ENCODE peak calls at places on chromosome 7, in nine cellular contexts. One of them, this sample, is unnamed.
A peak's percentile ranks its signal among the peaks of the same experiment; 100 is the strongest.

GRCh38 chr7:35727571-35727970 is 32.6 kb upstream of the HERPUD2 start:
- DNase-seq in GM23248: peak; percentile 75
- DNase-seq in WERI-Rb-1: no peak
- DNase-seq in Panc1: no peak
- DNase-seq in neuronal stem cell: no peak
- DNase-seq in CD8-positive, alpha-beta T cell: no peak
- DNase-seq in endodermal cell: no peak
- DNase-seq in sigmoid colon: no peak
- DNase-seq in aorta: no peak
- DNase-seq in this sample: no peak

GRCh38 chr7:36057375-36057774 is 95.7 kb upstream of the EEPD1 start:
- DNase-seq in GM23248: no peak
- DNase-seq in WERI-Rb-1: no peak
- DNase-seq in Panc1: no peak
- DNase-seq in neuronal stem cell: no peak
- DNase-seq in CD8-positive, alpha-beta T cell: no peak
- DNase-seq in endodermal cell: no peak
- DNase-seq in sigmoid colon: no peak
- DNase-seq in aorta: no peak
- DNase-seq in this sample: no peak

GRCh38 chr7:45601094-45601493 is 26.9 kb downstream of the ADCY1 start:
- DNase-seq in GM23248: no peak
- DNase-seq in WERI-Rb-1: peak; percentile 6
- DNase-seq in Panc1: no peak
- DNase-seq in neuronal stem cell: no peak
- DNase-seq in CD8-positive, alpha-beta T cell: peak; percentile 11
- DNase-seq in endodermal cell: peak; percentile 23
- DNase-seq in sigmoid colon: no peak
- DNase-seq in aorta: no peak
- DNase-seq in this sample: no peak

GRCh38 chr7:37247881-37248280 is 200.8 kb downstream of the ELMO1 start:
- DNase-seq in GM23248: peak; percentile 38
- DNase-seq in WERI-Rb-1: no peak
- DNase-seq in Panc1: no peak
- DNase-seq in neuronal stem cell: no peak
- DNase-seq in CD8-positive, alpha-beta T cell: no peak
- DNase-seq in endodermal cell: peak; percentile 80
- DNase-seq in sigmoid colon: no peak
- DNase-seq in aorta: no peak
- DNase-seq in this sample: no peak

GRCh38 chr7:96837583-96837982 is 127.9 kb upstream of the SEM1 start:
- DNase-seq in GM23248: no peak
- DNase-seq in WERI-Rb-1: no peak
- DNase-seq in Panc1: no peak
- DNase-seq in neuronal stem cell: no peak
- DNase-seq in CD8-positive, alpha-beta T cell: no peak
- DNase-seq in endodermal cell: no peak
- DNase-seq in sigmoid colon: no peak
- DNase-seq in aorta: no peak
- DNase-seq in this sample: peak; percentile 74

GRCh38 chr7:29508608-29509007 is 55.0 kb upstream of the PRR15 start:
- DNase-seq in GM23248: no peak
- DNase-seq in WERI-Rb-1: no peak
- DNase-seq in Panc1: no peak
- DNase-seq in neuronal stem cell: no peak
- DNase-seq in CD8-positive, alpha-beta T cell: no peak
- DNase-seq in endodermal cell: no peak
- DNase-seq in sigmoid colon: no peak
- DNase-seq in aorta: no peak
- DNase-seq in this sample: no peak

GRCh38 chr7:129690701-129691100 is 79.2 kb downstream of the NRF1 start:
- DNase-seq in GM23248: peak; percentile 6
- DNase-seq in WERI-Rb-1: no peak
- DNase-seq in Panc1: no peak
- DNase-seq in neuronal stem cell: no peak
- DNase-seq in CD8-positive, alpha-beta T cell: no peak
- DNase-seq in endodermal cell: no peak
- DNase-seq in sigmoid colon: no peak
- DNase-seq in aorta: no peak
- DNase-seq in this sample: no peak

GRCh38 chr7:154423219-154423618 is 371.0 kb downstream of the DPP6 start:
- DNase-seq in GM23248: no peak
- DNase-seq in WERI-Rb-1: peak; percentile 53
- DNase-seq in Panc1: no peak
- DNase-seq in neuronal stem cell: no peak
- DNase-seq in CD8-positive, alpha-beta T cell: no peak
- DNase-seq in endodermal cell: no peak
- DNase-seq in sigmoid colon: no peak
- DNase-seq in aorta: no peak
- DNase-seq in this sample: no peak

GRCh38 chr7:27125986-27126394 is 4.6 kb downstream of the HOXA4 start:
- DNase-seq in GM23248: no peak
- DNase-seq in WERI-Rb-1: no peak
- DNase-seq in Panc1: no peak
- DNase-seq in neuronal stem cell: no peak
- DNase-seq in CD8-positive, alpha-beta T cell: no peak
- DNase-seq in endodermal cell: peak; percentile 27
- DNase-seq in sigmoid colon: no peak
- DNase-seq in aorta: no peak
- DNase-seq in this sample: no peak

GRCh38 chr7:27126596-27127327 is 3.8 kb downstream of the HOXA4 start:
- DNase-seq in GM23248: no peak
- DNase-seq in WERI-Rb-1: no peak
- DNase-seq in Panc1: no peak
- DNase-seq in neuronal stem cell: no peak
- DNase-seq in CD8-positive, alpha-beta T cell: no peak
- DNase-seq in endodermal cell: no peak
- DNase-seq in sigmoid colon: no peak
- DNase-seq in aorta: no peak
- DNase-seq in this sample: no peak

GRCh38 chr7:27128776-27129728 is 1.5 kb downstream of the HOXA4 start:
- DNase-seq in GM23248: no peak
- DNase-seq in WERI-Rb-1: no peak
- DNase-seq in Panc1: no peak
- DNase-seq in neuronal stem cell: no peak
- DNase-seq in CD8-positive, alpha-beta T cell: no peak
- DNase-seq in endodermal cell: peak; percentile 46
- DNase-seq in sigmoid colon: no peak
- DNase-seq in aorta: peak; percentile 49
- DNase-seq in this sample: no peak

GRCh38 chr7:27129729-27130539 is 623 bp downstream of the HOXA4 start:
- DNase-seq in GM23248: peak; percentile 74
- DNase-seq in WERI-Rb-1: peak; percentile 33
- DNase-seq in Panc1: no peak
- DNase-seq in neuronal stem cell: no peak
- DNase-seq in CD8-positive, alpha-beta T cell: peak; percentile 57
- DNase-seq in endodermal cell: no peak
- DNase-seq in sigmoid colon: peak; percentile 68
- DNase-seq in aorta: peak; percentile 66
- DNase-seq in this sample: no peak

DNA sequence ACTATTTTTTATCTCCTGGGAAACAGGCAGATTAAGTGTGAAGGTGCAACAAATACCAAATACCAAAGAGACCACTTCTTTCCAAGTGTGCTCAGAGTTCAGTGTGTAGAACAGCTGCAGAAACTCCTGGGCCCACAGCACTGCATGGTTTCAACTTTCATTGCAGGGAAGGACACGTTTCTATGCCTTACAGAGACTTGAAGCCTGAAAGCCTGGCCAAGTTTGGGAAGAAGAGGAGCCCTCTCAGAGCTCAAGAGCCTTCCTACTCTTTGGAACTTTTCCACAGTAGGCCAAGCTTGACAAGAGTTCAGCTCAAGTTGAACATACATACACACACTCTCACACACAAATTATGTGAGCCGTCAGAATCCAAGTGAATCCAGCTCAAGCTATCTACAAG is 2.5 kb downstream of the HOXA4 start:
- DNase-seq in GM23248: no peak
- DNase-seq in WERI-Rb-1: no peak
- DNase-seq in Panc1: no peak
- DNase-seq in neuronal stem cell: no peak
- DNase-seq in CD8-positive, alpha-beta T cell: no peak
- DNase-seq in endodermal cell: peak; percentile 26
- DNase-seq in sigmoid colon: no peak
- DNase-seq in aorta: no peak
- DNase-seq in this sample: no peak
- H3K27ac ChIP-seq in GM23248: no peak overlapping the region
- H3K27ac ChIP-seq in WERI-Rb-1: no peak overlapping the region
- H3K27ac ChIP-seq in Panc1: peak overlapping the region; percentile 99
- H3K27ac ChIP-seq in neuronal stem cell: no peak overlapping the region
- H3K27ac ChIP-seq in CD8-positive, alpha-beta T cell: no peak overlapping the region
- H3K27ac ChIP-seq in endodermal cell: no peak overlapping the region
- H3K27ac ChIP-seq in sigmoid colon: peak overlapping the region; percentile 99
- H3K27ac ChIP-seq in aorta: no peak overlapping the region
- H3K27ac ChIP-seq in this sample: no peak overlapping the region

GRCh38 chr7:19377611-19378339 is 232.6 kb upstream of the FERD3L start:
- DNase-seq in GM23248: peak; percentile 40
- DNase-seq in WERI-Rb-1: no peak
- DNase-seq in Panc1: no peak
- DNase-seq in neuronal stem cell: no peak
- DNase-seq in CD8-positive, alpha-beta T cell: no peak
- DNase-seq in endodermal cell: no peak
- DNase-seq in sigmoid colon: no peak
- DNase-seq in aorta: no peak
- DNase-seq in this sample: no peak
- H3K4me3 ChIP-seq in GM23248: no peak overlapping the region
- H3K4me3 ChIP-seq in WERI-Rb-1: no peak overlapping the region
- H3K4me3 ChIP-seq in Panc1: peak overlapping the region; percentile 32
- H3K4me3 ChIP-seq in neuronal stem cell: no peak overlapping the region
- H3K4me3 ChIP-seq in CD8-positive, alpha-beta T cell: no peak overlapping the region
- H3K4me3 ChIP-seq in endodermal cell: no peak overlapping the region
- H3K4me3 ChIP-seq in sigmoid colon: peak overlapping the region; percentile 18
- H3K4me3 ChIP-seq in aorta: no peak overlapping the region
- H3K4me3 ChIP-seq in this sample: no peak overlapping the region

GRCh38 chr7:123725586-123726171 is 23.1 kb downstream of the WASL start:
- DNase-seq in GM23248: no peak
- DNase-seq in WERI-Rb-1: no peak
- DNase-seq in Panc1: no peak
- DNase-seq in neuronal stem cell: no peak
- DNase-seq in CD8-positive, alpha-beta T cell: no peak
- DNase-seq in endodermal cell: no peak
- DNase-seq in sigmoid colon: no peak
- DNase-seq in aorta: no peak
- DNase-seq in this sample: no peak
- H3K27ac ChIP-seq in GM23248: no peak overlapping the region
- H3K27ac ChIP-seq in WERI-Rb-1: no peak overlapping the region
- H3K27ac ChIP-seq in Panc1: no peak overlapping the region
- H3K27ac ChIP-seq in neuronal stem cell: no peak overlapping the region
- H3K27ac ChIP-seq in CD8-positive, alpha-beta T cell: no peak overlapping the region
- H3K27ac ChIP-seq in endodermal cell: no peak overlapping the region
- H3K27ac ChIP-seq in sigmoid colon: no peak overlapping the region
- H3K27ac ChIP-seq in aorta: no peak overlapping the region
- H3K27ac ChIP-seq in this sample: no peak overlapping the region

DNA sequence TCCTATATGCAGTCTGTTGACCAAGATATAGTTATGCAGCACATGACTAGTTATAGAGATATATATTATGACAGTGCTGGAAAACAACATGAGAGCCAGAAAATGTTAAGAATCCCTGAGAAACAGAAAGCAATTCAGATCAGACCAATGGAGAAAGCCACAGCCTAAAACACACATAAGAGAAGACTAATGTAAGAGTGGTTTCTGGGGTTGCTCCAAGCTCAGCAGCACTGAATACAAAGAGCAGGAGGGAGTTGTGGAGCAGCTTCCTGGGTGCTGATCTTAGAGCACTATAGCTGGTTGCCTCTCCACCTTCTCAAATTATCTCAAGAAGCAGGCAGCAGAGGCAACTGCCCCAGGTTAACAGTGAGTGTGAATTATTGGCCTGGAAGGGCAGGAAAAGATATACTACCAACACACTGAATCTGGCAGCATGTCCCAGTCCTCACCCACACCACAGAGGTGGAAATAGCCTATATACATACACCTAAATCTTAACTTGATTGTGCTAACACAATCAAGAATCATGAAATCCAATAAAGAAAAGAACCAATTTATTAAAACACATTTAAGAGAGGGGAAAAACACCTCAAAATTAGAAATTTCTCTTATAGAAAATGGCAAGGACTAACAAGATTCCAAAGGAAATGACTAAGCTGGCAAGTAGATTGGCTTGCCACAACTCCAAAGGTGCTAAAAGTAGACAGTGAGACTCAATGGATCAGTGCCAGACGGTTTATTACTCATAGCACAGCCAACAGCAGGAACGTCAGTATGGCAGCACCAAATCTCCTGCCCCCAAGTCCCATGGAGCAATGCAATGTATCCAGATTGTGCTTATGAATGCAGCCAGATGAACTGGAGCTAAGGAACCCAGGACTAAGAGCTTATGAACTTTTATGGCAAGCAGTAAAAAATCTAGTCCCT is 5.1 kb downstream of the PTTG1IP2 start:
- DNase-seq in GM23248: peak; percentile 92
- DNase-seq in WERI-Rb-1: no peak
- DNase-seq in Panc1: no peak
- DNase-seq in neuronal stem cell: no peak
- DNase-seq in CD8-positive, alpha-beta T cell: no peak
- DNase-seq in endodermal cell: no peak
- DNase-seq in sigmoid colon: no peak
- DNase-seq in aorta: no peak
- DNase-seq in this sample: no peak
- H3K4me3 ChIP-seq in GM23248: peak overlapping the region; percentile 34
- H3K4me3 ChIP-seq in WERI-Rb-1: no peak overlapping the region
- H3K4me3 ChIP-seq in Panc1: no peak overlapping the region
- H3K4me3 ChIP-seq in neuronal stem cell: no peak overlapping the region
- H3K4me3 ChIP-seq in CD8-positive, alpha-beta T cell: no peak overlapping the region
- H3K4me3 ChIP-seq in endodermal cell: no peak overlapping the region
- H3K4me3 ChIP-seq in sigmoid colon: no peak overlapping the region
- H3K4me3 ChIP-seq in aorta: no peak overlapping the region
- H3K4me3 ChIP-seq in this sample: no peak overlapping the region

GRCh38 chr7:42409296-42409695 is 172.3 kb upstream of the GLI3 start:
- DNase-seq in GM23248: no peak
- DNase-seq in WERI-Rb-1: no peak
- DNase-seq in Panc1: no peak
- DNase-seq in neuronal stem cell: no peak
- DNase-seq in CD8-positive, alpha-beta T cell: no peak
- DNase-seq in endodermal cell: no peak
- DNase-seq in sigmoid colon: no peak
- DNase-seq in aorta: no peak
- DNase-seq in this sample: no peak

GRCh38 chr7:42400961-42401360 is 164.0 kb upstream of the GLI3 start:
- DNase-seq in GM23248: no peak
- DNase-seq in WERI-Rb-1: no peak
- DNase-seq in Panc1: no peak
- DNase-seq in neuronal stem cell: no peak
- DNase-seq in CD8-positive, alpha-beta T cell: no peak
- DNase-seq in endodermal cell: no peak
- DNase-seq in sigmoid colon: no peak
- DNase-seq in aorta: no peak
- DNase-seq in this sample: no peak

GRCh38 chr7:42407311-42407710 is 170.3 kb upstream of the GLI3 start:
- DNase-seq in GM23248: no peak
- DNase-seq in WERI-Rb-1: no peak
- DNase-seq in Panc1: no peak
- DNase-seq in neuronal stem cell: no peak
- DNase-seq in CD8-positive, alpha-beta T cell: no peak
- DNase-seq in endodermal cell: no peak
- DNase-seq in sigmoid colon: no peak
- DNase-seq in aorta: no peak
- DNase-seq in this sample: no peak

GRCh38 chr7:42407828-42408227 is 170.8 kb upstream of the GLI3 start:
- DNase-seq in GM23248: no peak
- DNase-seq in WERI-Rb-1: no peak
- DNase-seq in Panc1: no peak
- DNase-seq in neuronal stem cell: no peak
- DNase-seq in CD8-positive, alpha-beta T cell: no peak
- DNase-seq in endodermal cell: no peak
- DNase-seq in sigmoid colon: no peak
- DNase-seq in aorta: no peak
- DNase-seq in this sample: no peak

GRCh38 chr7:42406358-42406757 is 169.3 kb upstream of the GLI3 start:
- DNase-seq in GM23248: no peak
- DNase-seq in WERI-Rb-1: no peak
- DNase-seq in Panc1: no peak
- DNase-seq in neuronal stem cell: no peak
- DNase-seq in CD8-positive, alpha-beta T cell: no peak
- DNase-seq in endodermal cell: no peak
- DNase-seq in sigmoid colon: no peak
- DNase-seq in aorta: no peak
- DNase-seq in this sample: no peak
- H3K27ac ChIP-seq in GM23248: no peak overlapping the region
- H3K27ac ChIP-seq in WERI-Rb-1: no peak overlapping the region
- H3K27ac ChIP-seq in Panc1: no peak overlapping the region
- H3K27ac ChIP-seq in neuronal stem cell: no peak overlapping the region
- H3K27ac ChIP-seq in CD8-positive, alpha-beta T cell: no peak overlapping the region
- H3K27ac ChIP-seq in endodermal cell: no peak overlapping the region
- H3K27ac ChIP-seq in sigmoid colon: no peak overlapping the region
- H3K27ac ChIP-seq in aorta: no peak overlapping the region
- H3K27ac ChIP-seq in this sample: no peak overlapping the region